ENCODE peak calls at places on chromosomes 12 and 14, in seven cellular contexts. M is HCEC 1CT, N is frontal cortex, W is NCI-H345, Z is GM18507, V is activated T-helper 1 cell treated with Interleukin-2 at 50 U/mL for 16 hours, H is HuH-7.5. K is an unnamed sample.

GRCh38 chr12:120466560-120467315 is 2.8 kb downstream of the SRSF9 start:
- DNase-seq in M (peak), N (no peak), W (peak), Z (no peak), V (no peak), H (no peak), K (peak)

GRCh38 chr12:6758511-6758910 is 5.6 kb upstream of the MLF2 start:
- DNase-seq in M (no peak), N (no peak), W (no peak), Z (no peak), V (no peak), H (no peak), K (no peak)

GRCh38 chr12:91990525-91990924 is 155.1 kb downstream of the BTG1 start:
- DNase-seq in M (no peak), N (no peak), W (no peak), Z (no peak), V (no peak), H (no peak), K (no peak)

GRCh38 chr12:86015026-86015425 is 140.9 kb downstream of the NTS start:
- DNase-seq in M (no peak), N (no peak), W (no peak), Z (no peak), V (no peak), H (no peak), K (no peak)

GRCh38 chr14:28143340-28143739 is 623.2 kb upstream of the FOXG1 start:
- DNase-seq in M (no peak), N (no peak), W (no peak), Z (no peak), V (no peak), H (no peak), K (no peak)

GRCh38 chr14:85195872-85196477 is 334.0 kb upstream of the FLRT2 start:
- DNase-seq in M (peak), N (no peak), W (no peak), Z (no peak), V (no peak), H (peak), K (peak)

GRCh38 chr14:95237121-95237876 is 80.0 kb upstream of the DICER1 start:
- DNase-seq in M (no peak), N (no peak), W (no peak), Z (no peak), V (no peak), H (peak), K (no peak)

GRCh38 chr12:88884600-88884999 is 304.3 kb upstream of the KITLG start:
- DNase-seq in M (no peak), N (no peak), W (no peak), Z (no peak), V (no peak), H (no peak), K (no peak)

GRCh38 chr14:71022015-71022919 is 115.0 kb downstream of the PCNX1 start:
- DNase-seq in M (no peak), N (no peak), W (no peak), Z (no peak), V (no peak), H (no peak), K (no peak)

GRCh38 chr14:54568821-54569591 is 2.1 kb downstream of the SAMD4A start:
- DNase-seq in M (peak), N (no peak), W (no peak), Z (no peak), V (no peak), H (no peak), K (peak)

GRCh38 chr14:64363265-64363840 is 24.8 kb upstream of the MTHFD1 start:
- DNase-seq in M (peak), N (no peak), W (no peak), Z (no peak), V (no peak), H (no peak), K (peak)

GRCh38 chr12:7966558-7966957 is 30.6 kb upstream of the SLC2A3 start:
- DNase-seq in M (peak), N (no peak), W (no peak), Z (no peak), V (no peak), H (no peak), K (peak)

GRCh38 chr14:92475451-92476187 is 38.0 kb upstream of the RIN3 start:
- DNase-seq in M (no peak), N (no peak), W (no peak), Z (no peak), V (no peak), H (no peak), K (peak)

GRCh38 chr12:70590051-70590450 is 47.2 kb downstream of the PTPRB start:
- DNase-seq in M (peak), N (no peak), W (peak), Z (peak), V (peak), H (peak), K (peak)

K was measured in fibroblast of mammary gland.